ENCODE peak calls at places on chromosome 20, in seven cellular contexts. D is cardiac fibroblast, L is hippocampal formation, B is left kidney, Y is brain microvascular endothelial cell, S is RWPE1, P is Kasumi-1. M is an unnamed sample.

GRCh38 chr20:48702388-48703041 is 125.3 kb downstream of the PREX1 start:
- DNase-seq in D (no peak), L (peak; percentile 15), B (no peak), Y (no peak), S (no peak), P (no peak), M (no peak)

GRCh38 chr20:51840865-51841264 is 38.5 kb upstream of the SALL4 start:
- DNase-seq in D (no peak), L (no peak), B (no peak), Y (no peak), S (no peak), P (no peak), M (no peak)

GRCh38 chr20:35306931-35307517 is 14.8 kb upstream of the FAM83C start:
- DNase-seq in D (peak; percentile 91), L (no peak), B (peak; percentile 79), Y (peak; percentile 81), S (peak; percentile 66), P (peak; percentile 70), M (peak; percentile 76)

GRCh38 chr20:46520976-46521579 is 7.7 kb upstream of the ZNF334 start:
- DNase-seq in D (peak; percentile 70), L (peak; percentile 42), B (peak; percentile 73), Y (peak; percentile 56), S (peak; percentile 63), P (peak; percentile 21), M (peak; percentile 41)

GRCh38 chr20:46299078-46299477 is 9.2 kb downstream of the CDH22 start:
- DNase-seq in D (no peak), L (no peak), B (no peak), Y (no peak), S (no peak), P (no peak), M (no peak)

GRCh38 chr20:17651761-17652388 is 30.2 kb downstream of the RRBP1 start:
- DNase-seq in D (no peak), L (no peak), B (no peak), Y (no peak), S (peak; percentile 19), P (no peak), M (no peak)

GRCh38 chr20:51720854-51721253 is 47.3 kb downstream of the ATP9A start:
- DNase-seq in D (no peak), L (no peak), B (no peak), Y (no peak), S (no peak), P (no peak), M (no peak)

GRCh38 chr20:23164176-23164601 is 78.1 kb upstream of the CD93 start:
- DNase-seq in D (no peak), L (peak; percentile 19), B (peak; percentile 32), Y (no peak), S (no peak), P (no peak), M (no peak)

GRCh38 chr20:10578607-10579006 is 95.2 kb downstream of the JAG1 start:
- DNase-seq in D (peak; percentile 50), L (no peak), B (no peak), Y (no peak), S (peak; percentile 65), P (no peak), M (peak; percentile 75)

GRCh38 chr20:44807051-44807683 is 3.2 kb downstream of the RIMS4 start:
- DNase-seq in D (no peak), L (no peak), B (no peak), Y (no peak), S (no peak), P (no peak), M (no peak)

GRCh38 chr20:48951646-48952045 is 30.1 kb downstream of the ARFGEF2 start:
- DNase-seq in D (no peak), L (no peak), B (no peak), Y (no peak), S (no peak), P (no peak), M (no peak)

GRCh38 chr20:56656632-56657031 is 27.5 kb downstream of the TFAP2C start:
- DNase-seq in D (no peak), L (no peak), B (no peak), Y (no peak), S (no peak), P (no peak), M (no peak)

GRCh38 chr20:46128310-46129151 is 10.4 kb downstream of the CD40 start:
- DNase-seq in D (peak; percentile 23), L (no peak), B (peak; percentile 64), Y (no peak), S (no peak), P (peak; percentile 13), M (no peak)

GRCh38 chr20:10125757-10126156 is 91.0 kb downstream of the ANKEF1 start:
- DNase-seq in D (no peak), L (no peak), B (no peak), Y (no peak), S (no peak), P (no peak), M (peak; percentile 35)

GRCh38 chr20:57785061-57785460 is 75.2 kb upstream of the PMEPA1 start:
- DNase-seq in D (no peak), L (no peak), B (no peak), Y (no peak), S (no peak), P (no peak), M (no peak)

GRCh38 chr20:43387737-43388136 is 70.0 kb upstream of the SRSF6 start:
- DNase-seq in D (no peak), L (no peak), B (no peak), Y (no peak), S (no peak), P (no peak), M (no peak)

GRCh38 chr20:44028868-44029847 is 114.5 kb downstream of the TOX2 start:
- DNase-seq in D (no peak), L (no peak), B (no peak), Y (no peak), S (no peak), P (no peak), M (no peak)

GRCh38 chr20:9072741-9073310 is 3.9 kb downstream of the PLCB4 start:
- DNase-seq in D (no peak), L (no peak), B (no peak), Y (no peak), S (no peak), P (no peak), M (no peak)

GRCh38 chr20:50520222-50520877 is 10.2 kb downstream of the PTPN1 start:
- DNase-seq in D (no peak), L (no peak), B (no peak), Y (no peak), S (no peak), P (no peak), M (no peak)

GRCh38 chr20:44467289-44467883 is 8.3 kb upstream of the TTPAL start:
- DNase-seq in D (peak; percentile 80), L (no peak), B (no peak), Y (peak; percentile 16), S (no peak), P (no peak), M (peak; percentile 71)

GRCh38 chr20:5870462-5871021 is 79.8 kb downstream of the TRMT6 start:
- DNase-seq in D (no peak), L (no peak), B (no peak), Y (no peak), S (no peak), P (no peak), M (no peak)

GRCh38 chr20:59307270-59307669 is 6.9 kb downstream of the EDN3 start:
- DNase-seq in D (no peak), L (no peak), B (no peak), Y (no peak), S (no peak), P (no peak), M (no peak)

GRCh38 chr20:14617123-14617522 is 279.7 kb upstream of the FLRT3 start:
- DNase-seq in D (no peak), L (no peak), B (peak; percentile 33), Y (no peak), S (no peak), P (no peak), M (no peak)

GRCh38 chr20:40650707-40651106 is 38.3 kb downstream of the MAFB start:
- DNase-seq in D (peak; percentile 24), L (no peak), B (no peak), Y (no peak), S (no peak), P (no peak), M (no peak)

GRCh38 chr20:36217226-36217625 is 19.1 kb upstream of the AAR2 start:
- DNase-seq in D (no peak), L (no peak), B (no peak), Y (no peak), S (peak; percentile 48), P (no peak), M (no peak)

GRCh38 chr20:8661229-8662023 is 407.5 kb upstream of the PLCB4 start:
- DNase-seq in D (no peak), L (no peak), B (peak; percentile 29), Y (no peak), S (no peak), P (peak; percentile 6), M (no peak)

GRCh38 chr20:57060407-57061057 is 205.9 kb downstream of the BMP7 start:
- DNase-seq in D (no peak), L (no peak), B (no peak), Y (no peak), S (peak; percentile 94), P (no peak), M (no peak)

GRCh38 chr20:45798935-45799642 is 7.3 kb downstream of the DNTTIP1 start:
- DNase-seq in D (peak; percentile 66), L (no peak), B (peak; percentile 74), Y (peak; percentile 53), S (peak; percentile 64), P (peak; percentile 68), M (peak; percentile 40)

GRCh38 chr20:20369353-20370086 is 1.6 kb downstream of the INSM1 start:
- DNase-seq in D (no peak), L (no peak), B (peak; percentile 54), Y (no peak), S (no peak), P (no peak), M (no peak)

GRCh38 chr20:9068232-9068781 is 580 bp upstream of the PLCB4 start:
- DNase-seq in D (peak; percentile 19), L (peak; percentile 10), B (peak; percentile 92), Y (no peak), S (peak; percentile 28), P (no peak), M (no peak)

GRCh38 chr20:32485770-32486248 is 99.3 kb downstream of the NOL4L start:
- DNase-seq in D (no peak), L (no peak), B (peak; percentile 50), Y (no peak), S (no peak), P (no peak), M (no peak)

GRCh38 chr20:52943185-52943841 is 28.8 kb upstream of the TSHZ2 start:
- DNase-seq in D (peak; percentile 59), L (no peak), B (no peak), Y (no peak), S (peak; percentile 85), P (no peak), M (peak; percentile 56)